ENCODE peak calls at places on chromosomes 3 and 15, in seven cellular contexts. B is mucosa of descending colon, Q is breast epithelium, N is right atrium auricular region, R is esophagus squamous epithelium, L is pancreas, J is endodermal cell. U is an unnamed sample.
A peak's percentile ranks its signal among the peaks of the same experiment; 100 is the strongest.

GRCh38 chr3:165502707-165503106 is 306.5 kb upstream of the SLITRK3 start:
- DNase-seq in B (no peak), J (no peak), L (no peak), R (no peak), N (no peak), Q (no peak), U (no peak)

GRCh38 chr3:1677576-1678164 is 421.0 kb upstream of the CNTN4 start:
- DNase-seq in B (no peak), N (no peak), Q (no peak), L (no peak), J (no peak), R (no peak), U (no peak)

GRCh38 chr3:195042741-195043611 is 228.0 kb downstream of the XXYLT1 start:
- DNase-seq in N (no peak), Q (no peak), B (no peak), R (no peak), L (no peak), J (peak; percentile 62), U (no peak)

GRCh38 chr15:40845511-40846284 is 1.9 kb downstream of the SPINT1 start:
- DNase-seq in Q (peak; percentile 93), R (no peak), B (peak; percentile 89), N (no peak), L (peak; percentile 88), J (peak; percentile 80), U (peak; percentile 82)

GRCh38 chr3:50817756-50818518 is 143.2 kb downstream of the DOCK3 start:
- DNase-seq in N (no peak), J (peak; percentile 61), R (no peak), Q (no peak), L (no peak), B (no peak), U (no peak)

GRCh38 chr15:45441686-45442085 is 63.3 kb upstream of the GATM start:
- DNase-seq in B (no peak), Q (no peak), J (no peak), R (no peak), N (no peak), L (no peak), U (peak; percentile 66)

GRCh38 chr15:75307778-75308390 is 25.2 kb downstream of the GOLGA6D start:
- DNase-seq in J (peak; percentile 95), N (no peak), L (peak; percentile 88), R (no peak), B (peak; percentile 82), Q (no peak), U (peak; percentile 41)

GRCh38 chr15:72382146-72382545 is 6.3 kb upstream of the HEXA start:
- DNase-seq in Q (no peak), B (no peak), J (no peak), L (no peak), R (no peak), N (no peak), U (no peak)

GRCh38 chr15:39391230-39391629 is 189.6 kb upstream of the THBS1 start:
- DNase-seq in B (no peak), R (no peak), N (no peak), Q (no peak), J (no peak), L (no peak), U (no peak)

GRCh38 chr15:47742334-47742733 is 25.0 kb downstream of the SEMA6D start:
- DNase-seq in L (no peak), N (no peak), Q (no peak), R (no peak), J (no peak), B (no peak), U (no peak)

DNA sequence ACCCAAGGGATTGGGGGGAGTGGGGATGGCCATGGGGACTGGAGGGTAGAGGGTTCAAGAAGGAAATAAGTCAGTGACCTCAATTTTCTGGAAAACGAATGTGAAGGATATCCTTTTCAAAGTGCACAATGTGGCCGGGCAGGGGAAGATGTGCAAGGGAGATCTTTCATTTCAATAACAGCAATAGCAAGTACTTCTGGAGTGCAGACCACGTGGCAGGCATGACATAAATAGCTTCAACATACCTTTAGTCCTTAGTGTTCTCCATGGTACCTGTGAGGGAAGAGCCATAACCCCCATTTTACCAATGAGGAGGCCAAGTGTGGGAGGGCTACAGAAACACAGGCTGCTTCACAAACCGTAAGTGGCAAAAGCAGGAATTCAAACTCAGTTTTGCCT is 138.7 kb downstream of the FOXP1 start:
- DNase-seq in J (no peak), Q (no peak), R (no peak), N (no peak), B (no peak), L (no peak), U (no peak)
- H3K4me1 ChIP-seq in J (no peaks in the 10 kb centered on the region), Q (peaks cover 25% of the 10 kb centered on the region), R (peaks cover 98% of the 10 kb centered on the region), N (no peaks in the 10 kb centered on the region), B (peaks cover 18% of the 10 kb centered on the region), L (no peaks in the 10 kb centered on the region), U (peaks cover 14% of the 10 kb centered on the region)

GRCh38 chr15:55687792-55688191 is 55.2 kb downstream of the PRTG start:
- DNase-seq in L (no peak), J (no peak), N (no peak), Q (no peak), B (no peak), R (no peak), U (no peak)

GRCh38 chr15:55685292-55685691 is 57.7 kb downstream of the PRTG start:
- DNase-seq in J (no peak), B (no peak), N (no peak), R (no peak), L (no peak), Q (no peak), U (no peak)

GRCh38 chr15:55681631-55682030 is 61.3 kb downstream of the PRTG start:
- DNase-seq in N (no peak), R (no peak), B (no peak), L (no peak), J (no peak), Q (no peak), U (no peak)

GRCh38 chr15:55683366-55683765 is 59.6 kb downstream of the PRTG start:
- DNase-seq in Q (no peak), B (no peak), J (no peak), L (no peak), N (no peak), R (no peak), U (no peak)
- TF ChIP-seq CTCF in Q (no peak), B (no peak), J (no peak), L (no peak), N (no peak), R (no peak), U (no peak)

GRCh38 chr3:128861491-128861890 is 17.9 kb upstream of the ACAD9 start:
- DNase-seq in B (no peak), L (no peak), R (no peak), J (no peak), Q (no peak), N (no peak), U (no peak)

GRCh38 chr3:128864351-128864811 is 15.0 kb upstream of the ACAD9 start:
- DNase-seq in N (no peak), R (no peak), Q (no peak), B (no peak), J (no peak), L (no peak), U (no peak)

GRCh38 chr3:128867200-128868125 is 12.0 kb upstream of the ACAD9 start:
- DNase-seq in B (no peak), J (no peak), L (no peak), R (no peak), N (no peak), Q (no peak), U (no peak)

GRCh38 chr3:128859573-128860154 is 19.8 kb upstream of the ACAD9 start:
- DNase-seq in J (peak; percentile 57), Q (no peak), L (no peak), N (no peak), R (no peak), B (no peak), U (no peak)

DNA sequence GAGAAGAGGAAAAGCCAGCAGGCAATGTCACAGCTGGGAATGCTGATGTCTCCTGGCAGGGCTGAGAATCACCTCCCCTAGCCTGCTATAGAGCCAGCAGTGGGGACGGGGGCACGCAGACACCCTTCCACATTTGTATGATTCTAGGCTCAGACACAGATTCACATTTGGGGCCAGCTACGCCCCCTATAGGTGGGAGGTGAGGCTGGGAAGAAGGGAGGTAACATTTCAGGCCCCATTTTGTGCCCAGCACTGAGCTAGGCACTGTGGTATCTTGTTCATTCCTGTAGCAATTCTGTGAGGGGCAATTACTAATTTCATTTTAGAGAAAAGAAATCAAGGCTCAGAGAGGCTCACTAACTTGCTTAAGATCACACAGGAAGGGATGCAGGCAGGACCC is 15.9 kb upstream of the ACAD9 start:
- DNase-seq in R (no peak), Q (no peak), B (no peak), J (no peak), L (no peak), N (no peak), U (no peak)
- H3K4me1 ChIP-seq in R (peaks cover 13% of the 10 kb centered on the region), Q (peaks cover 3% of the 10 kb centered on the region), B (no peaks in the 10 kb centered on the region), J (no peaks in the 10 kb centered on the region), L (no peaks in the 10 kb centered on the region), N (no peaks in the 10 kb centered on the region), U (peaks cover 2% of the 10 kb centered on the region)

DNA sequence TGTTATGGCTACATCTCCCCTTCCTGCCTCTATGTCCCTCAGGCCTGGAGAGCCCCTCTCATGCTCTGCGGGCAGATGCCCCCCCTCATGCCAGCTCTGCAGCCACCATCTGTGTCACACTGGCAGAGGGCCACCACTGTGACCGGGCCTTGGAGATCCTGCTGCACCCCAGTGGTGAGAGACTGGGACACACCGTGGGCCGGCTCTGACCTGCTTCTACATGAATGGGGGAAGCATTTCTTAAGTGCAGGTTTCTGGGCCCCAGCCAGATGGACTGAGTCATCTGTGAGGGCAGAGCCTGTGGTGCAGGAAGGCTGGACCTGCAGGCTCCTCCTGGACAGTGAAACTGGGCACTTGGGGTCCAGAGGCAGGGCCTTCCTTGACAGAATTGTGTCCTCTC is 4.8 kb downstream of the VWA5B2 start:
- DNase-seq in J (no peak), R (no peak), Q (peak; percentile 67), B (peak; percentile 28), L (peak; percentile 85), N (no peak), U (peak; percentile 85)
- TF ChIP-seq CTCF in J (no peak), R (peak; percentile 11), Q (no peak), B (no peak), L (no peak), N (no peak), U (no peak)

DNA sequence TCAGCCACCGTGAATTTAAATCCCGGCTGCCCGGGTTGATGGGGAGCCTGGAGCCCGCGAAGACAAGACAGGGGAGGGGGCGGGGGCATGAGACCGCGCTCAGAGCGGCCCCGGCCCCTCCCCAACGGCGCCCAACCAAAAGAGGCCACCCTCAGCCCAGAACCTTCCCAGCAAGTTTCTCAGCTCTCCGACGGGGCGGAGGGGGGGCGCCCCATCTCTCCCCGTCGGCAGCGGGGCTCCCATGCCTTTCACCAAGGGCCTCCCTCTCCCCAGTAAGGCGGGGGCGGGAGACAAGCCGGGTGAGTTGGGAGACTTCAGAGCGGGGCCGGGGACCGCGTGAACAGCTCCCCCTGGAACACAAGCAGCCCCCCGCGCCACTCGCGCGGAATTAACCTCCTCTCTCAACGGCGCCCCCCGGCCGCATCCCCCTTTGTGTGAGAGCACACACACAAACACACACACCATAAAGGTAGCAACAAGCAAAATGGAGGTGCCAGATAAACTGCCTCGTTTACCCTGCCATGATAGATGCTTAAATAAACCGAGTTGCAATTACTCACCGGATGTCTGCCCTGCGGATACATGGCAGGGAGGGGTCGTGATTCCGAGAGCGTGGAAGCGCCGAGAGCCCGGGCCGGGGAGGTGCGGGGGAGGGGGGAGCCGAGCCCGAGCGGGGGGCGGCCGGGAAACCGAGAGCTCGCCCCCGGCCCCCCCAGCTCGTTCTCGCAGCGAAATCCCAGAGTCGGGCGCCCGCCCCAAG is 1.3 kb downstream of the TLE3 start:
- DNase-seq in Q (peak; percentile 75), B (peak; percentile 79), L (peak; percentile 86), J (no peak), N (no peak), R (no peak), U (peak; percentile 39)
- H3K4me1 ChIP-seq in Q (peaks cover 23% of the 10 kb centered on the region), B (peaks cover 54% of the 10 kb centered on the region), L (peaks cover 31% of the 10 kb centered on the region), J (peaks cover 23% of the 10 kb centered on the region), N (no peaks in the 10 kb centered on the region), R (peaks cover 80% of the 10 kb centered on the region), U (peaks cover 21% of the 10 kb centered on the region)

U was measured in lung.